ENCODE peak calls at places on chromosome 21, in nine cellular contexts. Q is immature natural killer cell; M is AML-193; R is CD8-positive, alpha-beta T cell; G is T follicular helper cell; D is putamen; T is ELR; B is memory B cell; Y is AG09319. J is an unnamed sample.

GRCh38 chr21:43191521-43191920 is 22.7 kb downstream of the CRYAA start:
- DNase-seq in D (no peak), Q (no peak), T (no peak), B (no peak), G (no peak), Y (no peak), R (no peak), M (no peak), J (no peak)

GRCh38 chr21:27804515-27804914 is 837.6 kb upstream of the ADAMTS5 start:
- DNase-seq in Y (no peak), R (no peak), T (no peak), B (no peak), G (no peak), Q (no peak), M (no peak), D (no peak), J (no peak)

GRCh38 chr21:36964832-36965719 is 1.4 kb downstream of the HLCS start:
- DNase-seq in Y (no peak), M (no peak), T (no peak), B (no peak), Q (no peak), D (no peak), G (no peak), R (no peak), J (no peak)

GRCh38 chr21:44477712-44478111 is 22.4 kb downstream of the LRRC3 start:
- DNase-seq in G (no peak), M (no peak), T (no peak), D (no peak), B (no peak), Q (no peak), R (no peak), Y (no peak), J (no peak)

GRCh38 chr21:42561742-42562141 is 48.1 kb downstream of the SLC37A1 start:
- DNase-seq in M (no peak), Y (no peak), Q (no peak), D (no peak), R (no peak), B (peak), G (no peak), T (no peak), J (no peak)

GRCh38 chr21:45296638-45297037 is 8.9 kb upstream of the POFUT2 start:
- DNase-seq in B (no peak), G (no peak), T (no peak), D (no peak), R (no peak), Y (no peak), Q (no peak), M (no peak), J (no peak)

GRCh38 chr21:25298512-25299491 is 308.5 kb downstream of the MRPL39 start:
- DNase-seq in Q (no peak), T (no peak), M (no peak), Y (no peak), D (no peak), R (no peak), G (no peak), B (no peak), J (no peak)

GRCh38 chr21:34204481-34205439 is 131.4 kb downstream of the MRPS6 start:
- DNase-seq in Q (no peak), T (no peak), R (no peak), D (no peak), Y (no peak), M (no peak), B (no peak), G (no peak), J (no peak)

GRCh38 chr21:31348188-31348587 is 4.1 kb upstream of the TIAM1 start:
- DNase-seq in B (no peak), R (no peak), G (no peak), T (no peak), Y (no peak), M (no peak), D (no peak), Q (no peak), J (no peak)

GRCh38 chr21:41932576-41933258 is 21.1 kb downstream of the C2CD2 start:
- DNase-seq in D (no peak), M (peak), G (no peak), T (peak), B (no peak), R (no peak), Q (no peak), Y (no peak), J (no peak)

GRCh38 chr21:43340491-43341348 is 86.2 kb downstream of the SIK1 start:
- DNase-seq in T (peak), R (no peak), Y (no peak), M (no peak), G (no peak), D (no peak), B (no peak), Q (no peak), J (no peak)

GRCh38 chr21:29297483-29298347 is 1.0 kb upstream of the BACH1 start:
- DNase-seq in Q (no peak), D (no peak), Y (no peak), B (no peak), M (no peak), G (no peak), R (no peak), T (no peak), J (no peak)

GRCh38 chr21:38506606-38507331 is 8.5 kb upstream of the ERG start:
- DNase-seq in M (peak), G (no peak), B (no peak), R (no peak), Q (peak), Y (no peak), T (no peak), D (no peak), J (peak)

GRCh38 chr21:36547464-36547863 is 67.5 kb upstream of the CLDN14 start:
- DNase-seq in Q (no peak), Y (no peak), R (no peak), T (no peak), G (no peak), M (no peak), B (no peak), D (peak), J (no peak)

GRCh38 chr21:45639206-45640000 is 4.1 kb upstream of the PCBP3 start:
- DNase-seq in Q (no peak), Y (no peak), B (no peak), R (no peak), M (no peak), G (no peak), T (peak), D (no peak), J (no peak)

J was measured in activated CD4-positive, alpha-beta T cell treated with anti-CD3 and anti-CD28 coated beads, Interleukin-2, amount 10 ng/mL, durations not matched to agents 7 days and 5 days.